ENCODE peak calls at places on chromosomes 5 and 9, in six cellular contexts. R is A549, F is HepG2, P is GM12878, M is K562, D is endothelial cell of umbilical vein. T is an unnamed sample.

GRCh38 chr9:24071736-24072135 is 245.7 kb upstream of the ELAVL2 start:
- DNase-seq in R (peak), D (no peak), F (no peak), M (no peak), P (no peak), T (no peak)

GRCh38 chr9:133561976-133562554 is 27.6 kb downstream of the ADAMTSL2 start:
- DNase-seq in F (no peak), P (no peak), D (no peak), M (no peak), R (no peak), T (no peak)

GRCh38 chr5:121189569-121190305 is 661.9 kb upstream of the FTMT start:
- DNase-seq in M (no peak), P (no peak), R (peak), F (no peak), D (peak), T (no peak)

GRCh38 chr5:132180134-132180745 is 47.4 kb downstream of the P4HA2 start:
- DNase-seq in M (peak), P (no peak), F (peak), D (peak), R (peak), T (peak)

GRCh38 chr9:126128494-126129142 is 198.0 kb upstream of the MVB12B start:
- DNase-seq in R (no peak), P (no peak), D (no peak), M (no peak), F (no peak), T (no peak)

GRCh38 chr9:69759478-69760277 is at the start of gene PTAR1:
- DNase-seq in R (peak), M (peak), P (peak), F (peak), D (peak), T (peak)

GRCh38 chr9:86286278-86286677 is 3.9 kb upstream of the ISCA1 start:
- DNase-seq in P (no peak), F (no peak), D (no peak), R (no peak), M (peak), T (no peak)

GRCh38 chr9:89923961-89924504 is 319.2 kb downstream of the GADD45G start:
- DNase-seq in M (no peak), F (peak), P (no peak), R (no peak), D (no peak), T (peak)

GRCh38 chr9:18947772-18948391 is 85.1 kb downstream of the SAXO1 start:
- DNase-seq in F (no peak), P (no peak), R (no peak), D (no peak), M (no peak), T (peak)

GRCh38 chr9:35385042-35385441 is 104.9 kb upstream of the RUSC2 start:
- DNase-seq in P (no peak), D (peak), R (peak), F (no peak), M (no peak), T (no peak)

GRCh38 chr9:134403682-134404301 is 77.5 kb downstream of the RXRA start:
- DNase-seq in M (no peak), R (no peak), P (no peak), F (no peak), D (peak), T (peak)

GRCh38 chr5:67192719-67193464 is 3.7 kb downstream of the CD180 start:
- DNase-seq in R (no peak), F (no peak), P (no peak), M (no peak), D (no peak), T (peak)

GRCh38 chr5:134580001-134580460 is 52.6 kb downstream of the SAR1B start:
- DNase-seq in P (no peak), M (no peak), D (peak), F (no peak), R (no peak), T (no peak)

GRCh38 chr5:65914644-65915196 is 11.7 kb upstream of the ERBIN start:
- DNase-seq in P (no peak), D (no peak), F (peak), M (no peak), R (no peak), T (no peak)

GRCh38 chr5:5158472-5158895 is 18.4 kb downstream of the ADAMTS16 start:
- DNase-seq in R (no peak), M (no peak), F (no peak), D (no peak), P (no peak), T (no peak)

GRCh38 chr5:172707285-172708182 is 63.5 kb downstream of the DUSP1 start:
- DNase-seq in F (peak), R (peak), P (no peak), M (no peak), D (peak), T (peak)

GRCh38 chr5:32541241-32541640 is 44.1 kb upstream of the SUB1 start:
- DNase-seq in D (no peak), F (peak), R (no peak), M (no peak), P (no peak), T (no peak)

GRCh38 chr9:75960561-75960960 is 70.1 kb downstream of the PCSK5 start:
- DNase-seq in F (no peak), P (no peak), M (no peak), R (no peak), D (peak), T (no peak)

GRCh38 chr9:33329996-33330395 is 39.7 kb downstream of the NFX1 start:
- DNase-seq in R (peak), D (peak), F (no peak), M (no peak), P (no peak), T (no peak)

GRCh38 chr9:134814598-134815215 is 65.9 kb upstream of the FCN2 start:
- DNase-seq in R (no peak), M (no peak), F (no peak), P (no peak), D (no peak), T (no peak)

GRCh38 chr5:102450313-102450990 is 48.3 kb downstream of the SLCO6A1 start:
- DNase-seq in F (peak), D (no peak), R (peak), M (no peak), P (no peak), T (peak)

GRCh38 chr5:35815089-35815936 is 41.4 kb upstream of the IL7R start:
- DNase-seq in M (peak), R (peak), F (peak), D (peak), P (no peak), T (peak)

GRCh38 chr9:92745881-92746280 is 18.8 kb downstream of the BICD2 start:
- DNase-seq in F (no peak), D (no peak), M (no peak), R (no peak), P (no peak), T (no peak)

GRCh38 chr5:136856648-136857047 is 491.3 kb upstream of the TRPC7 start:
- DNase-seq in P (no peak), F (no peak), D (no peak), M (no peak), R (no peak), T (no peak)

GRCh38 chr5:140808889-140809291 is 2.0 kb downstream of the PCDHA4 start:
- DNase-seq in M (no peak), R (no peak), D (no peak), F (no peak), P (no peak), T (no peak)

GRCh38 chr5:132422720-132423442 is 53.4 kb downstream of the SLC22A5 start:
- DNase-seq in D (peak), M (peak), P (no peak), F (peak), R (peak), T (peak)

GRCh38 chr9:8779478-8779877 is 979.9 kb upstream of the DMAC1 start:
- DNase-seq in P (no peak), D (no peak), M (no peak), R (no peak), F (no peak), T (no peak)

GRCh38 chr9:17509151-17509550 is 69.7 kb upstream of the SH3GL2 start:
- DNase-seq in M (no peak), D (no peak), P (no peak), R (no peak), F (no peak), T (no peak)

DNA sequence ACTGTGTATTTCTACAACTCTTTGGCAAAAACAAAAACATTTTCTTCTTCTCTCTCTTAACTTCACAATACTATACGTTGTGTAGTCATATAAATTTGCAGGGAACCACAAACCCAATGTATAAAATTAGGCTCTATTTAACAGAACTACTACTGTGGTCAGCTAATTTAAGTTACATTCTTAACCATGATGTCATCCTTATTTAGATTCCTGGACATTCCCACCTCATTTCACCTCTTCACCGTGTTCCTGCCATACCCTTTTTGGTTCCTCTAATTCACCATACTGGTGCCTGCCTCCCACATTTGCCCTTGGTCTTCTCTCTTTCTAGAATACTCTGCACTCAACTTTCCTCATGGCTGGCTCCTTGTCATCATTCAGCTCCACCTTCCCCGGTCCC is 75.7 kb upstream of the SH3GL2 start:
- DNase-seq in F (no peak), D (no peak), P (no peak), M (no peak), R (no peak), T (no peak)
- TF ChIP-seq MYC in F (no peak), D (no peak), P (no peak), M (no peak), R (no peak), T (no peak)

GRCh38 chr9:81685763-81686613 is 3.4 kb downstream of the TLE1 start:
- DNase-seq in F (peak), P (no peak), D (peak), M (no peak), R (peak), T (no peak)

GRCh38 chr9:81683704-81684103 is 5.6 kb downstream of the TLE1 start:
- DNase-seq in M (no peak), F (no peak), P (no peak), D (no peak), R (no peak), T (no peak)

GRCh38 chr9:81689343-81690175 is at the start of gene TLE1:
- DNase-seq in M (no peak), R (peak), F (peak), P (peak), D (peak), T (peak)

GRCh38 chr9:81687521-81688261 is 1.7 kb downstream of the TLE1 start:
- DNase-seq in R (peak), P (no peak), M (no peak), D (peak), F (peak), T (peak)

GRCh38 chr9:81686614-81687520 is 2.5 kb downstream of the TLE1 start:
- DNase-seq in D (peak), P (no peak), R (peak), M (no peak), F (peak), T (peak)
- TF ChIP-seq POLR2A in D (no peak), P (no peak), R (no peak), M (no peak), F (no peak), T (no peak)

GRCh38 chr5:167643616-167644015 is 647.8 kb upstream of the WWC1 start:
- DNase-seq in F (no peak), P (no peak), D (no peak), M (no peak), R (no peak), T (no peak)
- TF ChIP-seq MAX in F (no peak), P (no peak), D (no peak), M (no peak), R (no peak), T (no peak)

GRCh38 chr5:36944607-36945225 is 68.1 kb downstream of the NIPBL start:
- DNase-seq in P (no peak), R (peak), M (peak), D (peak), F (peak), T (peak)
- TF ChIP-seq MYC in P (no peak), R (no peak), M (no peak), D (no peak), F (no peak), T (no peak)

GRCh38 chr5:96663608-96664007 is 1.4 kb downstream of the CAST start:
- DNase-seq in R (no peak), M (no peak), D (no peak), P (no peak), F (no peak), T (no peak)

GRCh38 chr5:96664669-96665068 is 2.5 kb downstream of the CAST start:
- DNase-seq in R (no peak), F (peak), D (no peak), M (no peak), P (no peak), T (no peak)

GRCh38 chr5:96661101-96661840 is 905 bp upstream of the CAST start:
- DNase-seq in F (no peak), R (peak), D (peak), P (peak), M (no peak), T (peak)

GRCh38 chr5:96662725-96663513 is 743 bp downstream of the CAST start:
- DNase-seq in P (peak), M (peak), D (peak), F (peak), R (peak), T (peak)

GRCh38 chr5:96661841-96662724 is at the start of gene CAST:
- DNase-seq in M (peak), D (peak), R (peak), F (peak), P (peak), T (peak)
- TF ChIP-seq POLR2A in M (no peak), D (peak), R (no peak), F (no peak), P (peak), T (no peak)

GRCh38 chr5:149439899-149440655 is 61.0 kb upstream of the IL17B start:
- DNase-seq in D (peak), F (peak), P (no peak), M (peak), R (peak), T (no peak)
- TF ChIP-seq MAX in D (no peak), F (no peak), P (no peak), M (no peak), R (peak), T (no peak)

GRCh38 chr5:53032188-53032587 is 43.0 kb downstream of the ITGA2 start:
- DNase-seq in P (no peak), D (no peak), M (no peak), R (no peak), F (no peak), T (no peak)

GRCh38 chr5:53038196-53038847 is 49.2 kb downstream of the ITGA2 start:
- DNase-seq in D (peak), M (no peak), P (no peak), F (no peak), R (no peak), T (no peak)

GRCh38 chr5:53037141-53037859 is 48.1 kb downstream of the ITGA2 start:
- DNase-seq in M (no peak), P (no peak), F (no peak), R (peak), D (peak), T (no peak)

GRCh38 chr5:53034832-53035231 is 45.7 kb downstream of the ITGA2 start:
- DNase-seq in P (no peak), F (no peak), R (no peak), D (no peak), M (no peak), T (no peak)

GRCh38 chr5:53035868-53036381 is 46.8 kb downstream of the ITGA2 start:
- DNase-seq in D (peak), F (no peak), R (peak), M (peak), P (no peak), T (peak)
- TF ChIP-seq MYC in D (no peak), F (no peak), R (no peak), M (no peak), P (no peak), T (no peak)

DNA sequence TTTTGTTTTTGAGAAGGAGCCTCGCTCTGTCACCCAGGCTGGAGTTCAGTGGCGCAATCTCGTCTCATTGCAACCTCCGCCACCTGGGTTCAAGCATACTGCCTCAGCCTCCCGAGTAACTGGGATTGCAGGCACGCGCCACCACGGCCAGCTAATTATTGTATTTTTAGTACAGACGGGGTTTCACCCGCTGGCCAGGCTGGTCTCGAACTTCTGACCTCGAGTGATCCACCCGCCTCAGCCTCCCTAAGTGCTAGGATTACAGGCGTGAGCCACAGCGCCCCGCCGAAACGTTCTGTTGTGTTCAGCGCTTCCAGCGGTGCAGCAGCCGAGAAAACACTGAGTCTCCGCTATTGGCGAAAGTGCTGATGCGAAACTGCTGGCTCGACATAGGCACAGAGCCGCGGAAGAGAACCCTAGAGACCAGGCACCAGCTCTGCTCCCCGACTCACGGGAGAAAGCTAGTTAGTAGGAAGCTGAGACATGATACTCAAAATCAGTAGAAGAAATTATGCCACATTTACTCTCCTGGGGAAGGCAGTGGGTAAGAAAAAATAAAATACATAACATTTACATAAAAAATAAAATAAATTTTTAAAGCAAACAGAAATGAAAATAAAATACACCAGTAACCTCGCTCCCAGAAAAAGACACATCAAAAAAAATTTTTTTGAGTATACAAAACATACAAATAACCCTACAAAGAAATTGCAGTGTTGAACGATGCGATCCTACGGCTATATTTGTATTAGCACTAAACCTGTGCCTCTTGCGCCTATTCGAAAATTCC is 31.6 kb downstream of the ANXA2R start:
- DNase-seq in P (no peak), R (peak), F (peak), M (peak), D (peak), T (peak)
- TF ChIP-seq POLR2A in P (no peak), R (peak), F (peak), M (peak), D (peak), T (peak)

DNA sequence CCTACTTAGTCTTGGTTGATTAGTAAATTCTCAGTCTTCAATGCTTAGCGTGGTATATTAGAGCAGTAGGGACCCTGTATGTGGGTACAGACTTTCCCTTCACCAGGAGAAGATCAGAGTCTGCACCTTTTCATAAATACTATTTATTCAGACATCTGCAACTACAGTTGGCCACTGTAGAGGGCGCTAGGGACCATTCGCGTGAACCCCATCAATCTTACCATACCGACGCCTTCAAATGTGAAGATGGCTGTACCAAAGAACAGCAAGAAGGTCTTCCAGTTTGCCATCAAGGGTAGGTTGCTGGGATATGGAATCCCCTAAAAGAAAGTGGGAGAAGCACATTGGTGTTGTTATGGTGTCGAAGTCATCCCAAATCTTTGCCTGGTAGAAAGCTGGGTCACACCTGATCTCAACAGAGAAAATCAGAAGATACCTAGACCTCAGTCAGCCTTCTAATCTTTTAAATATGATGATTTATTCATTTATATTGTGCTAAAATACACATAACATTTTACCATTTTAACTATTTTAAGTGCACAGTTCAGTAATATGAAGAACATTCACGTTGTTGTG is 19.1 kb downstream of the SLC36A3 start:
- DNase-seq in P (no peak), R (peak), M (peak), F (no peak), D (no peak), T (peak)
- TF ChIP-seq MAX in P (no peak), R (no peak), M (no peak), F (no peak), D (no peak), T (no peak)

T was measured in NB4.